ENCODE peak calls at places on chromosome 5, in six cellular contexts. V is CD4-positive, CD25-positive, alpha-beta regulatory T cell; L is stimulated activated effector memory CD8-positive, alpha-beta T cell treated with anti-CD3 and anti-CD28 coated beads, Interleukin-12 subunit alpha, Interleukin-12 subunit beta, amount 100 ng/mL, for 72 hours; O is thoracic aorta; C is activated CD8-positive, alpha-beta T cell treated with anti-CD3 and anti-CD28 coated beads, Interleukin-2, amount 10 ng/mL, durations not matched to agents 7 days and 5 days; P is HCT116. H is an unnamed sample.

GRCh38 chr5:65769539-65769938 is 47.5 kb downstream of the NLN start:
- ATAC-seq in O (no peak), L (peak), C (no peak), P (peak), V (no peak), H (no peak)

GRCh38 chr5:125196479-125197183 is 450.2 kb upstream of the ZNF608 start:
- ATAC-seq in C (no peak), L (no peak), V (no peak), P (no peak), O (no peak), H (no peak)

GRCh38 chr5:132491368-132492364 is 1.1 kb upstream of the IRF1 start:
- ATAC-seq in L (peak), O (no peak), V (no peak), C (peak), P (peak), H (peak)

GRCh38 chr5:44536650-44537260 is 147.5 kb upstream of the FGF10 start:
- ATAC-seq in O (no peak), V (no peak), L (no peak), C (no peak), P (peak), H (no peak)

GRCh38 chr5:56669534-56670483 is 145.5 kb upstream of the MAP3K1 start:
- ATAC-seq in O (no peak), V (peak), P (no peak), L (peak), C (peak), H (peak)

GRCh38 chr5:57825026-57825683 is 342.5 kb upstream of the ACTBL2 start:
- ATAC-seq in V (no peak), C (no peak), O (no peak), P (peak), L (no peak), H (no peak)

GRCh38 chr5:67495072-67495471 is 298.5 kb upstream of the CD180 start:
- ATAC-seq in V (no peak), O (no peak), P (no peak), C (no peak), L (no peak), H (no peak)

GRCh38 chr5:151029179-151029855 is 8.9 kb downstream of the GPX3 start:
- ATAC-seq in L (no peak), C (no peak), O (no peak), V (no peak), P (no peak), H (no peak)

GRCh38 chr5:18305288-18305899 is 671.1 kb downstream of the TAF11L14 start:
- ATAC-seq in V (no peak), C (no peak), O (no peak), L (no peak), P (no peak), H (peak)

GRCh38 chr5:9726931-9727330 is 96.8 kb upstream of the TAS2R1 start:
- ATAC-seq in P (no peak), V (no peak), L (no peak), O (no peak), C (no peak), H (no peak)

GRCh38 chr5:65100846-65101678 is 332.3 kb downstream of the CWC27 start:
- ATAC-seq in V (no peak), C (no peak), P (peak), L (no peak), O (peak), H (no peak)

GRCh38 chr5:74766348-74766886 is 500 bp downstream of the GFM2 start:
- ATAC-seq in O (no peak), P (peak), V (peak), L (peak), C (peak), H (peak)

GRCh38 chr5:159017787-159018186 is 81.9 kb downstream of the EBF1 start:
- ATAC-seq in P (no peak), C (no peak), L (no peak), V (no peak), O (no peak), H (no peak)

GRCh38 chr5:88743231-88743879 is 139.6 kb downstream of the MEF2C start:
- ATAC-seq in P (peak), O (no peak), L (no peak), V (no peak), C (no peak), H (no peak)

GRCh38 chr5:151095341-151096000 is 14.6 kb upstream of the TNIP1 start:
- ATAC-seq in L (no peak), V (no peak), P (no peak), C (no peak), O (no peak), H (no peak)

GRCh38 chr5:111168608-111169007 is 55.6 kb upstream of the CAMK4 start:
- ATAC-seq in O (no peak), V (no peak), C (no peak), P (no peak), L (no peak), H (no peak)

GRCh38 chr5:58043607-58043945 is 416.3 kb downstream of the PLK2 start:
- ATAC-seq in V (no peak), P (no peak), L (no peak), O (no peak), C (no peak), H (no peak)

GRCh38 chr5:59542841-59543825 is 350.4 kb downstream of the PDE4D start:
- ATAC-seq in V (no peak), C (no peak), L (no peak), P (no peak), O (no peak), H (no peak)

GRCh38 chr5:144511581-144512072 is 341.0 kb downstream of the KCTD16 start:
- ATAC-seq in L (no peak), O (no peak), C (no peak), P (no peak), V (no peak), H (no peak)

GRCh38 chr5:54383225-54383624 is 72.3 kb upstream of the HSPB3 start:
- ATAC-seq in O (no peak), C (no peak), V (no peak), L (peak), P (no peak), H (no peak)

GRCh38 chr5:74432240-74432639 is 208.3 kb downstream of the ENC1 start:
- ATAC-seq in L (no peak), C (no peak), P (no peak), V (no peak), O (no peak), H (no peak)

GRCh38 chr5:125142439-125142838 is 396.0 kb upstream of the ZNF608 start:
- ATAC-seq in P (no peak), V (no peak), C (no peak), L (no peak), O (no peak), H (no peak)

H was measured in stimulated activated memory B cell treated with anti-CD40 and anti-IgM and Interleukin-4, amounts not matched to agents 10 μg/mL and 1 μg/mL and 100 μg/mL, for 72 hours.